ENCODE peak calls at places on chromosomes 3 and 15, in seven cellular contexts. One of them, this sample, is unnamed.
A peak's percentile ranks its signal among the peaks of the same experiment; 100 is the strongest.

GRCh38 chr3:112579697-112580096 is 17.9 kb downstream of the SLC35A5 start:
- DNase-seq in right lobe of liver: no peak
- DNase-seq in lower lobe of right lung: no peak
- DNase-seq in CD4-positive, alpha-beta T cell: no peak
- DNase-seq in cardiac muscle cell: no peak
- DNase-seq in IMR-90: peak; percentile 20
- DNase-seq in heart left ventricle: no peak
- DNase-seq in this sample: no peak

GRCh38 chr15:77657629-77658238 is 25.0 kb upstream of the LINGO1 start:
- DNase-seq in cardiac muscle cell: no peak
- DNase-seq in right lobe of liver: no peak
- DNase-seq in IMR-90: no peak
- DNase-seq in CD4-positive, alpha-beta T cell: no peak
- DNase-seq in lower lobe of right lung: no peak
- DNase-seq in heart left ventricle: no peak
- DNase-seq in this sample: no peak

GRCh38 chr3:58164199-58164879 is 46.4 kb downstream of the DNASE1L3 start:
- DNase-seq in CD4-positive, alpha-beta T cell: no peak
- DNase-seq in right lobe of liver: peak; percentile 94
- DNase-seq in lower lobe of right lung: peak; percentile 82
- DNase-seq in cardiac muscle cell: no peak
- DNase-seq in heart left ventricle: peak; percentile 91
- DNase-seq in IMR-90: peak; percentile 81
- DNase-seq in this sample: peak; percentile 77

GRCh38 chr15:77224352-77224751 is 153.4 kb upstream of the TSPAN3 start:
- DNase-seq in lower lobe of right lung: no peak
- DNase-seq in heart left ventricle: no peak
- DNase-seq in CD4-positive, alpha-beta T cell: no peak
- DNase-seq in cardiac muscle cell: no peak
- DNase-seq in IMR-90: no peak
- DNase-seq in right lobe of liver: no peak
- DNase-seq in this sample: no peak

GRCh38 chr3:139455855-139456254 is 20.5 kb downstream of the RBP2 start:
- DNase-seq in lower lobe of right lung: no peak
- DNase-seq in IMR-90: no peak
- DNase-seq in CD4-positive, alpha-beta T cell: no peak
- DNase-seq in cardiac muscle cell: no peak
- DNase-seq in heart left ventricle: no peak
- DNase-seq in right lobe of liver: no peak
- DNase-seq in this sample: no peak

GRCh38 chr3:159513867-159514380 is 474.7 kb upstream of the IL12A start:
- DNase-seq in IMR-90: no peak
- DNase-seq in right lobe of liver: no peak
- DNase-seq in heart left ventricle: no peak
- DNase-seq in lower lobe of right lung: no peak
- DNase-seq in CD4-positive, alpha-beta T cell: no peak
- DNase-seq in cardiac muscle cell: no peak
- DNase-seq in this sample: no peak

GRCh38 chr3:3552741-3553140 is 246.5 kb upstream of the LRRN1 start:
- DNase-seq in lower lobe of right lung: no peak
- DNase-seq in heart left ventricle: no peak
- DNase-seq in IMR-90: no peak
- DNase-seq in cardiac muscle cell: no peak
- DNase-seq in right lobe of liver: no peak
- DNase-seq in CD4-positive, alpha-beta T cell: no peak
- DNase-seq in this sample: no peak

GRCh38 chr3:115590873-115591272 is 32.4 kb upstream of the GAP43 start:
- DNase-seq in IMR-90: no peak
- DNase-seq in lower lobe of right lung: no peak
- DNase-seq in cardiac muscle cell: no peak
- DNase-seq in right lobe of liver: no peak
- DNase-seq in heart left ventricle: no peak
- DNase-seq in CD4-positive, alpha-beta T cell: no peak
- DNase-seq in this sample: no peak

GRCh38 chr15:66253643-66254363 is at the start of gene MEGF11:
- DNase-seq in cardiac muscle cell: peak; percentile 57
- DNase-seq in heart left ventricle: no peak
- DNase-seq in IMR-90: peak; percentile 28
- DNase-seq in lower lobe of right lung: no peak
- DNase-seq in right lobe of liver: no peak
- DNase-seq in CD4-positive, alpha-beta T cell: no peak
- DNase-seq in this sample: peak; percentile 79

GRCh38 chr3:50220109-50220508 is 15.0 kb downstream of the SLC38A3 start:
- DNase-seq in lower lobe of right lung: no peak
- DNase-seq in right lobe of liver: peak; percentile 62
- DNase-seq in cardiac muscle cell: no peak
- DNase-seq in IMR-90: no peak
- DNase-seq in heart left ventricle: no peak
- DNase-seq in CD4-positive, alpha-beta T cell: no peak
- DNase-seq in this sample: no peak

GRCh38 chr3:130429069-130430023 is 83.9 kb downstream of the COL6A5 start:
- DNase-seq in right lobe of liver: no peak
- DNase-seq in CD4-positive, alpha-beta T cell: no peak
- DNase-seq in lower lobe of right lung: no peak
- DNase-seq in IMR-90: no peak
- DNase-seq in cardiac muscle cell: no peak
- DNase-seq in heart left ventricle: no peak
- DNase-seq in this sample: no peak

GRCh38 chr3:122568755-122569154 is 4.6 kb downstream of the DTX3L start:
- DNase-seq in right lobe of liver: no peak
- DNase-seq in heart left ventricle: no peak
- DNase-seq in CD4-positive, alpha-beta T cell: no peak
- DNase-seq in lower lobe of right lung: no peak
- DNase-seq in cardiac muscle cell: no peak
- DNase-seq in IMR-90: no peak
- DNase-seq in this sample: no peak
- H3K27ac ChIP-seq in right lobe of liver: peak overlapping the region; percentile 99
- H3K27ac ChIP-seq in heart left ventricle: no peak overlapping the region
- H3K27ac ChIP-seq in CD4-positive, alpha-beta T cell: peak overlapping the region; percentile 43
- H3K27ac ChIP-seq in lower lobe of right lung: peak overlapping the region; percentile 4
- H3K27ac ChIP-seq in cardiac muscle cell: no peak overlapping the region
- H3K27ac ChIP-seq in IMR-90: no peak overlapping the region
- H3K27ac ChIP-seq in this sample: no peak overlapping the region

GRCh38 chr3:157135671-157136396 is 24.1 kb downstream of the CCNL1 start:
- DNase-seq in CD4-positive, alpha-beta T cell: no peak
- DNase-seq in lower lobe of right lung: no peak
- DNase-seq in IMR-90: peak; percentile 72
- DNase-seq in heart left ventricle: no peak
- DNase-seq in right lobe of liver: no peak
- DNase-seq in cardiac muscle cell: peak; percentile 45
- DNase-seq in this sample: no peak
- TF ChIP-seq CTCF in CD4-positive, alpha-beta T cell: no peak
- TF ChIP-seq CTCF in lower lobe of right lung: no peak
- TF ChIP-seq CTCF in IMR-90: peak; percentile 38
- TF ChIP-seq CTCF in heart left ventricle: no peak
- TF ChIP-seq CTCF in right lobe of liver: peak; percentile 28
- TF ChIP-seq CTCF in cardiac muscle cell: peak; percentile 25
- TF ChIP-seq CTCF in this sample: no peak

DNA sequence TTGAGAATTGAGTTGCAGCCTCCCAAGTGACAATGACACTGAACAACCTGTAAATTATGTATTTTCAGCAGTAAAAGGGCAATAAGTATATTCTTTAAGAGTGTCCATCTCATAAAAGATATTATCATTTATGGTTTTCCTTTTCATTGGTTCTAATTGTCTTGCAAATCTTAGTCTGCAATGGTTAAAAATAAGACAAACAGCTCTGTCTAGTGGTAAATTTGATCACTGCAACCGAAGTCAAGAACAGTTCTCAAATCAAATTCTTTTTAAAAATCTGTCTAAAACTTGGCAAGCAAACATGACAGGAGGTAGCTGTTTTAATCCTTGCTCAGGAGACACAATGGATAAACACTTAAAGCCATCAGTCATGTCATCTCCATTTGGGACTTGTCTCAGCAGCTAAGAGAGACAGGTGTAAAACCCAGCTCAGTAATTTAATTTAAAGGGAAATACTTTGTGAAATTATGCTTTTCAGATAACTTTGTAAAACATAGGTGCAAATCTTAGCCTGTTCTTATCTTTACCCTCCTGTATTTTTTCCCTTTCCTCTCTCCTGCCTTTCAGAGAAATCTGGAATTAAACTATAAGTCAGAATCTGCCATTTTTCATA is 150.3 kb upstream of the ARHGEF26 start:
- DNase-seq in cardiac muscle cell: no peak
- DNase-seq in right lobe of liver: no peak
- DNase-seq in heart left ventricle: no peak
- DNase-seq in lower lobe of right lung: no peak
- DNase-seq in IMR-90: peak; percentile 34
- DNase-seq in CD4-positive, alpha-beta T cell: no peak
- DNase-seq in this sample: no peak
- H3K27ac ChIP-seq in cardiac muscle cell: no peak overlapping the region
- H3K27ac ChIP-seq in right lobe of liver: no peak overlapping the region
- H3K27ac ChIP-seq in heart left ventricle: no peak overlapping the region
- H3K27ac ChIP-seq in lower lobe of right lung: no peak overlapping the region
- H3K27ac ChIP-seq in IMR-90: no peak overlapping the region
- H3K27ac ChIP-seq in CD4-positive, alpha-beta T cell: no peak overlapping the region
- H3K27ac ChIP-seq in this sample: no peak overlapping the region

GRCh38 chr15:69762373-69763148 is 309.9 kb downstream of the RPLP1 start:
- DNase-seq in cardiac muscle cell: peak; percentile 30
- DNase-seq in lower lobe of right lung: no peak
- DNase-seq in CD4-positive, alpha-beta T cell: no peak
- DNase-seq in right lobe of liver: no peak
- DNase-seq in heart left ventricle: no peak
- DNase-seq in IMR-90: no peak
- DNase-seq in this sample: no peak
- TF ChIP-seq CTCF in cardiac muscle cell: peak; percentile 45
- TF ChIP-seq CTCF in lower lobe of right lung: no peak
- TF ChIP-seq CTCF in CD4-positive, alpha-beta T cell: no peak
- TF ChIP-seq CTCF in right lobe of liver: no peak
- TF ChIP-seq CTCF in heart left ventricle: peak; percentile 10
- TF ChIP-seq CTCF in IMR-90: peak; percentile 14
- TF ChIP-seq CTCF in this sample: no peak

DNA sequence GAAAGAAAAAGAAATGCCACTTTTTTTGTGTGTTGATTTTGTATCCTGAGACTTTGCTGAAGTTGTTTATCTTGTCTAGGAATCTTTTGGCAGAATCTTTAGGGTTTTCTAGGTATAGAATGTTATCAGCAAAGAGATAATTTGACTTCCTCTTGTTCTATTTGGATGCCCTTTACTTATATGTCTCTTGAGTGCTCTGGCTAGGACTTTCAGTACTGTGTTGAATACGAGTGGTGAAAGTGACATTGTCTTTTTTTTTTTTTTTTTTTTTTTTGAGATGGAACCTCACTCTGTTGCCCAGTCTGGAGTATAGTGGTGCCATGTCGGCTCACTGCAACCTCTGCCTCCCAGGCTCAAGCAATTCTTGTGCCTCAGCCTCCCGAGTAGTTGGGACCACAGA is 64.7 kb upstream of the NPHP3 start:
- DNase-seq in right lobe of liver: no peak
- DNase-seq in IMR-90: no peak
- DNase-seq in CD4-positive, alpha-beta T cell: no peak
- DNase-seq in lower lobe of right lung: no peak
- DNase-seq in cardiac muscle cell: no peak
- DNase-seq in heart left ventricle: no peak
- DNase-seq in this sample: no peak
- H3K27ac ChIP-seq in right lobe of liver: no peak overlapping the region
- H3K27ac ChIP-seq in IMR-90: no peak overlapping the region
- H3K27ac ChIP-seq in CD4-positive, alpha-beta T cell: no peak overlapping the region
- H3K27ac ChIP-seq in lower lobe of right lung: peak overlapping the region; percentile 54
- H3K27ac ChIP-seq in cardiac muscle cell: no peak overlapping the region
- H3K27ac ChIP-seq in heart left ventricle: no peak overlapping the region
- H3K27ac ChIP-seq in this sample: no peak overlapping the region

This sample was measured in left lung.